ENCODE peak calls at places on chromosome 15, in seven cellular contexts. Q is A549; X is GM23248; J is stimulated activated CD8-positive, alpha-beta memory T cell treated with anti-CD3 and anti-CD28 coated beads, Interleukin-7, amount 100 ng/mL, for 1 hour; P is T-helper 1 cell; W is T-cell; M is stimulated activated CD4-positive, alpha-beta T cell treated with anti-CD3 and anti-CD28 coated beads, Interleukin-15, amount 100 ng/mL, for 1 hour. I is an unnamed sample.

GRCh38 chr15:73586006-73586654 is 47.1 kb downstream of the NPTN start:
- DNase-seq in Q (no peak), X (no peak), J (no peak), P (no peak), W (no peak), M (no peak), I (no peak)

GRCh38 chr15:52790166-52790708 is at the start of gene ONECUT1:
- DNase-seq in Q (peak), X (peak), J (no peak), P (no peak), W (no peak), M (peak), I (peak)

GRCh38 chr15:67807141-67807540 is 18.2 kb upstream of the SKOR1 start:
- DNase-seq in Q (no peak), X (no peak), J (no peak), P (no peak), W (no peak), M (no peak), I (no peak)

GRCh38 chr15:78635346-78635745 is 5.7 kb downstream of the CHRNB4 start:
- DNase-seq in Q (no peak), X (no peak), J (no peak), P (no peak), W (no peak), M (no peak), I (no peak)

GRCh38 chr15:69760263-69760855 is 307.7 kb downstream of the RPLP1 start:
- DNase-seq in Q (no peak), X (peak), J (no peak), P (no peak), W (no peak), M (no peak), I (no peak)

GRCh38 chr15:99403597-99403996 is 152.3 kb downstream of the LRRC28 start:
- DNase-seq in Q (no peak), X (peak), J (no peak), P (no peak), W (no peak), M (no peak), I (no peak)

GRCh38 chr15:99446565-99447496 is 119.0 kb upstream of the MEF2A start:
- DNase-seq in Q (no peak), X (no peak), J (no peak), P (no peak), W (no peak), M (no peak), I (no peak)

GRCh38 chr15:29952245-29952644 is 130.0 kb upstream of the TJP1 start:
- DNase-seq in Q (no peak), X (no peak), J (no peak), P (no peak), W (no peak), M (no peak), I (no peak)

GRCh38 chr15:34795267-34796081 is at the start of gene ACTC1:
- DNase-seq in Q (peak), X (peak), J (no peak), P (no peak), W (no peak), M (no peak), I (peak)

GRCh38 chr15:58383876-58384275 is 47.9 kb upstream of the LIPC start:
- DNase-seq in Q (no peak), X (no peak), J (no peak), P (no peak), W (no peak), M (no peak), I (no peak)

GRCh38 chr15:98649996-98650870 is 1.9 kb downstream of the IGF1R start:
- DNase-seq in Q (no peak), X (peak), J (no peak), P (no peak), W (peak), M (peak), I (peak)

GRCh38 chr15:40297356-40297755 is 10.4 kb downstream of the PLCB2 start:
- DNase-seq in Q (no peak), X (no peak), J (no peak), P (no peak), W (no peak), M (no peak), I (no peak)